ENCODE peak calls at places on chromosomes 1 and 21, in four cellular contexts. H, S, E and Z are unnamed samples.

GRCh38 chr1:62981434-62981833 is 197.5 kb downstream of the ATG4C start:
- DNase-seq in H (peak; percentile 39), S (no peak), E (no peak), Z (no peak)

GRCh38 chr1:9835758-9836631 is 12.2 kb upstream of the CLSTN1 start:
- DNase-seq in E (no peak), H (no peak), S (peak; percentile 21), Z (no peak)

GRCh38 chr1:113452921-113453770 is 62.8 kb downstream of the MAGI3 start:
- DNase-seq in S (peak; percentile 24), E (no peak), H (no peak), Z (peak; percentile 19)

GRCh38 chr1:162627662-162628296 is 4.5 kb upstream of the DDR2 start:
- DNase-seq in H (no peak), S (no peak), E (no peak), Z (peak; percentile 10)

GRCh38 chr1:40315795-40316594 is 1.1 kb downstream of the COL9A2 start:
- DNase-seq in H (peak; percentile 32), E (no peak), S (peak; percentile 57), Z (peak; percentile 48)

GRCh38 chr1:4700801-4701200 is 46.4 kb downstream of the AJAP1 start:
- DNase-seq in H (no peak), S (no peak), E (no peak), Z (peak; percentile 27)

GRCh38 chr1:189301235-189301634 is 1176.4 kb downstream of the BRINP3 start:
- DNase-seq in S (no peak), H (no peak), E (no peak), Z (no peak)

GRCh38 chr1:53545663-53546408 is 86.6 kb downstream of the DMRTB1 start:
- DNase-seq in S (no peak), H (peak; percentile 21), E (no peak), Z (no peak)

GRCh38 chr21:36542312-36543101 is 62.6 kb upstream of the CLDN14 start:
- DNase-seq in H (no peak), S (peak; percentile 82), E (peak; percentile 36), Z (peak; percentile 5)

GRCh38 chr1:168689726-168690602 is 39.0 kb downstream of the DPT start:
- DNase-seq in S (no peak), E (no peak), H (peak; percentile 55), Z (no peak)

GRCh38 chr21:30839304-30839703 is 9.7 kb upstream of the KRTAP7-1 start:
- DNase-seq in E (no peak), H (no peak), S (no peak), Z (peak; percentile 62)

GRCh38 chr1:227654858-227655752 is 80.0 kb downstream of the JMJD4 start:
- DNase-seq in S (no peak), H (no peak), E (no peak), Z (no peak)

GRCh38 chr1:160251687-160252526 is 10.4 kb downstream of the DCAF8 start:
- DNase-seq in H (peak; percentile 58), S (peak; percentile 66), E (no peak), Z (peak; percentile 69)

GRCh38 chr1:6035719-6036118 is 10.0 kb upstream of the KCNAB2 start:
- DNase-seq in S (no peak), H (no peak), E (no peak), Z (no peak)
- TF ChIP-seq CTCF in S (peak; percentile 11), H (no peak), E (no peak), Z (no peak)

GRCh38 chr1:170659404-170660035 is 4.4 kb upstream of the PRRX1 start:
- DNase-seq in E (no peak), H (no peak), S (no peak), Z (no peak)
- TF ChIP-seq CTCF in E (no peak), H (no peak), S (no peak), Z (no peak)

GRCh38 chr1:24157921-24158481 is 15.1 kb upstream of the IL22RA1 start:
- DNase-seq in E (no peak), H (no peak), S (no peak), Z (no peak)
- TF ChIP-seq CTCF in E (no peak), H (peak; percentile 9), S (no peak), Z (no peak)

DNA sequence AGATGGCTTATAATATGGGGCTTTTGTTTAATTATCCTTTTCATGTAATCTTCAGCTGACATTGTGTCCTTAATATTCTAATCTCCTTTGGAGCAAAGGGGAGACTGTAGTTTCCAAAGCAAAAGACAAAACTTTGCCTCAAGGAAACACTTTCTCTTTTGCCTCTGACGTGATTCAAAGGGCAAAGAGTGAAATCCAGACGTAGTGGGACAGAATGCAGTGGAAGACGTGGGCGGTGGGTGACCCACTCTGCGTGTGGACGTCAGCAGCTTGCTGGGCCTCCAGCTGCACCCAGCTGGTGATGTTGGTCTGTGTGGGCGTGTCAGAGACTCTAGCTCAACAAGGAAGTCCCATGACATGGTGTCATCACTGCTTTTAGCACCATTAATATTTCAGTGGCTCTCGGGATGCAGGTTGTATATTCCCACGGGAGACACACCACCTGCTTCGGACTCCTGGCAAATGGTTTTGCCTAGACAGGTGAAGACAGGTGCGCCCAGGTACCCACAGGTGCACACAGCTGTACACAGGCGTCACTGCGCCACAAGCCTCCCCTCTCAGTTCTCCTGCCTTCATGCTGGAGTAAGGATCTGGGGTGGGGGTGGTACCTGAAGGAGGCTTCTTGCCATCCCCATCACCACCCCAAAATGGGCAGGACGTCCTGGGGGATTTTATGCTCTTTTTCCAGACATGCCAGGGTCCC is 292.1 kb upstream of the VAMP3 start:
- DNase-seq in H (peak; percentile 95), E (no peak), S (peak; percentile 69), Z (peak; percentile 26)
- TF ChIP-seq CTCF in H (no peak), E (no peak), S (no peak), Z (no peak)

DNA sequence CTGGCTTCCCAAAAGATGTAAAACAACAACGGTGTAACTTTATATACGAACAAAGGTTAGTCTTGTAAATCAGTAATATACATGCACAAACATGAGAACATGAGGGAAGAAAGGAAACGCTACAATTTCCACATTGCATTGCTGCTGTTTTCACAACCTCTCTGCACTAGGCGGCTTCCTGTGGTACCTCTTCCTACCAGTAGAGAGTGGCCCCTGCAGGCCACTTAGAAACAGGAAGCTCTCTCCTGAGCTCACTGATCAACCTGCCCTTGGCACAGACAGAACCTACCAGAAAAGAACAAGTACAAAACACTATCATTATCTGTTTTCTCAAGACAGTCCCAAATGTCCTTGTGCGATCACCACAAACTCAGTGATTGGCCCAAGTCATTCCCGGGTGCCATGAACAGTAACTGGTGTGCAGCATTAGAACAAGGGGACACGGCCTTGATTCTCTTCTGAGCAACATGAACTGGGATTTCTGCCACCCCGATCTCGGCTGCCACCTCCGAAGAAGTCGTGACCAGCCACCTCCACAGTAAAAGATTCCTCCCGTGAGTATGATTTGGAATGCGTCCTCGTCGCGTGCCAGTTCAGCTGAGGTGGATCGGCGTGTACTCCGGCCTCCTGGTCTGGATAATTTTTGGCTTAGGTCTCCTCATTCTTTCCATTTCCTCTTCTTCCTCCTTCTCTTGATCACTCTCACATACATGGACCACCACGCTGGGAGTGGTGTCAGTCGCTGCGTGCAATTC is 5.7 kb upstream of the KCNE1 start:
- DNase-seq in E (no peak), S (no peak), H (no peak), Z (peak; percentile 57)
- TF ChIP-seq CTCF in E (no peak), S (no peak), H (no peak), Z (peak; percentile 17)

GRCh38 chr21:39348355-39349210 is at the start of gene HMGN1:
- DNase-seq in E (peak; percentile 86), H (peak; percentile 89), S (peak; percentile 97), Z (peak; percentile 92)
- TF ChIP-seq CTCF in E (no peak), H (no peak), S (no peak), Z (no peak)

DNA sequence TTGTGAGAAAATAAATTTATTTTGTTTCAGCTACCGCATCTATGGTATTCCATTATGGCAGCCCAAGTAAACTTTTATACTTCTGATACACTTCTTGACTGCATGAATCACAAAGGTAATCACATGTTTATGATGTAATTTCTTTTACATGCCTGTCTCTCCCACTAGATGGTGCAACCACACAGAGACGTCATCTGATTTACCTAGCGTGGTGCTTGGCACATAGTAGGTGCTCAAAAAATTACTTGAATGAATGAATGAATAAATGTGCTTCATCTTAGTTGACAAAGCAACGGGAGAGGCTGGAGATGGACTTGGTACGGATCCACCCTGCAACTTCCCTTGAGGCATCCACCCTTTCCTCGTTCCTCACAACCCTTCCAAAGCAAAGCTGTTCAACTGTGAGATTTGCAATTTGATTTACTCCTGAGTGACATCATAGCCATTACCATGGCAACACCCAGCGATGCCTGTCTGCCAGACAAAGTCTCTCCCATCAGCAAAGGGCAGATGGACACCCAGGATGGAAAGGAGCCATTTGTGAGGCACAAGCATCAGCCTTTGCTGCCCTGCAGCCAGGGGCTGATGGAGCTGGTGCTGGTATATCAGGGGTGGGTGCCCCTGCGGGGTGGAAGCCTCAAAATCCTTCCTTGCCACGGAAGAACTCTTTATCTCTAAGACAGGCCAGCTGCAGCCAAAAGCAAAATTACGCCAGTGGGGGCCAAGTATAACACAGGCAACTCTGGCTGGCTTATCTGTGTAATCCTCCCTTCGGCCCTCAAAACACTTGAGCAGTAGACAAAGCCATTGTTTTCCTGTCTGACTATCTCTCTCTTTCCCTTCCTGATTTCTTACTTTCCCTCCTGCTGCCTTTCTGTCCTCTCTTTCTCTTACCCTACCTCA is 18.9 kb upstream of the VWA5B1 start:
- DNase-seq in S (no peak), E (no peak), H (no peak), Z (no peak)
- TF ChIP-seq CTCF in S (no peak), E (no peak), H (no peak), Z (no peak)

GRCh38 chr1:202210370-202210769 is 16.8 kb downstream of the LGR6 start:
- DNase-seq in H (no peak), S (no peak), E (no peak), Z (no peak)
- TF ChIP-seq CTCF in H (no peak), S (no peak), E (no peak), Z (no peak)

GRCh38 chr1:180502361-180503273 is at the start of gene ACBD6:
- DNase-seq in S (peak; percentile 91), H (peak; percentile 84), E (peak; percentile 88), Z (peak; percentile 92)
- TF ChIP-seq CTCF in S (no peak), H (peak; percentile 22), E (no peak), Z (no peak)